ENCODE peak calls at places on chromosomes 16 and 17, in four cellular contexts. One of them, this sample, is unnamed.

GRCh38 chr16:51682905-51683304 is 531.8 kb upstream of the SALL1 start:
- DNase-seq in K562: no peak
- DNase-seq in mesenchymal stem cell: no peak
- DNase-seq in endothelial cell of umbilical vein: no peak
- DNase-seq in this sample: no peak

GRCh38 chr16:74759564-74759963 is 15.1 kb downstream of the FA2H start:
- DNase-seq in K562: no peak
- DNase-seq in mesenchymal stem cell: no peak
- DNase-seq in endothelial cell of umbilical vein: no peak
- DNase-seq in this sample: no peak

GRCh38 chr16:67395458-67396158 is 2.3 kb upstream of the TPPP3 start:
- DNase-seq in K562: no peak
- DNase-seq in mesenchymal stem cell: peak
- DNase-seq in endothelial cell of umbilical vein: no peak
- DNase-seq in this sample: no peak

GRCh38 chr16:72934661-72935403 is 113.1 kb downstream of the ZFHX3 start:
- DNase-seq in K562: no peak
- DNase-seq in mesenchymal stem cell: peak
- DNase-seq in endothelial cell of umbilical vein: no peak
- DNase-seq in this sample: no peak

GRCh38 chr17:48544356-48545021 is 420 bp downstream of the HOXB2 start:
- DNase-seq in K562: peak
- DNase-seq in mesenchymal stem cell: peak
- DNase-seq in endothelial cell of umbilical vein: peak
- DNase-seq in this sample: no peak

GRCh38 chr17:30401097-30401496 is 22.4 kb downstream of the CPD start:
- DNase-seq in K562: no peak
- DNase-seq in mesenchymal stem cell: no peak
- DNase-seq in endothelial cell of umbilical vein: no peak
- DNase-seq in this sample: no peak

GRCh38 chr17:1009411-1010085 is 12.6 kb downstream of the TIMM22 start:
- DNase-seq in K562: no peak
- DNase-seq in mesenchymal stem cell: no peak
- DNase-seq in endothelial cell of umbilical vein: no peak
- DNase-seq in this sample: no peak

GRCh38 chr17:1829189-1829578 is 518 bp downstream of the SMYD4 start:
- DNase-seq in K562: no peak
- DNase-seq in mesenchymal stem cell: no peak
- DNase-seq in endothelial cell of umbilical vein: peak
- DNase-seq in this sample: peak

GRCh38 chr16:88605186-88606145 is 32.9 kb upstream of the IL17C start:
- DNase-seq in K562: no peak
- DNase-seq in mesenchymal stem cell: no peak
- DNase-seq in endothelial cell of umbilical vein: no peak
- DNase-seq in this sample: no peak

GRCh38 chr17:32277284-32277683 is 11.7 kb downstream of the RHBDL3 start:
- DNase-seq in K562: no peak
- DNase-seq in mesenchymal stem cell: peak
- DNase-seq in endothelial cell of umbilical vein: no peak
- DNase-seq in this sample: no peak

GRCh38 chr17:78678711-78679110 is 101.5 kb upstream of the DNAH17 start:
- DNase-seq in K562: no peak
- DNase-seq in mesenchymal stem cell: no peak
- DNase-seq in endothelial cell of umbilical vein: no peak
- DNase-seq in this sample: no peak

GRCh38 chr16:69613283-69614154 is 47.8 kb downstream of the NFAT5 start:
- DNase-seq in K562: peak
- DNase-seq in mesenchymal stem cell: peak
- DNase-seq in endothelial cell of umbilical vein: no peak
- DNase-seq in this sample: peak

GRCh38 chr17:78538033-78538776 is 39.0 kb downstream of the DNAH17 start:
- DNase-seq in K562: no peak
- DNase-seq in mesenchymal stem cell: no peak
- DNase-seq in endothelial cell of umbilical vein: no peak
- DNase-seq in this sample: peak

GRCh38 chr16:23428351-23428750 is 24.6 kb downstream of the COG7 start:
- DNase-seq in K562: no peak
- DNase-seq in mesenchymal stem cell: no peak
- DNase-seq in endothelial cell of umbilical vein: no peak
- DNase-seq in this sample: peak

GRCh38 chr17:42456223-42457106 is 2.2 kb upstream of the ATP6V0A1 start:
- DNase-seq in K562: peak
- DNase-seq in mesenchymal stem cell: peak
- DNase-seq in endothelial cell of umbilical vein: peak
- DNase-seq in this sample: no peak

GRCh38 chr16:23145608-23146007 is 3.6 kb downstream of the USP31 start:
- DNase-seq in K562: no peak
- DNase-seq in mesenchymal stem cell: peak
- DNase-seq in endothelial cell of umbilical vein: peak
- DNase-seq in this sample: peak

GRCh38 chr16:19095699-19096098 is 18.1 kb upstream of the ITPRIPL2 start:
- DNase-seq in K562: no peak
- DNase-seq in mesenchymal stem cell: no peak
- DNase-seq in endothelial cell of umbilical vein: no peak
- DNase-seq in this sample: peak

GRCh38 chr17:7138800-7139381 is 24.3 kb upstream of the ASGR2 start:
- DNase-seq in K562: no peak
- DNase-seq in mesenchymal stem cell: no peak
- DNase-seq in endothelial cell of umbilical vein: no peak
- DNase-seq in this sample: peak

GRCh38 chr17:77371888-77372443 is 231.2 kb downstream of the SEC14L1 start:
- DNase-seq in K562: no peak
- DNase-seq in mesenchymal stem cell: no peak
- DNase-seq in endothelial cell of umbilical vein: no peak
- DNase-seq in this sample: no peak

GRCh38 chr17:5563451-5563850 is 20.9 kb downstream of the NLRP1 start:
- DNase-seq in K562: no peak
- DNase-seq in mesenchymal stem cell: no peak
- DNase-seq in endothelial cell of umbilical vein: peak
- DNase-seq in this sample: no peak

GRCh38 chr17:42112552-42113176 is at the start of gene DHX58:
- DNase-seq in K562: peak
- DNase-seq in mesenchymal stem cell: peak
- DNase-seq in endothelial cell of umbilical vein: peak
- DNase-seq in this sample: no peak

GRCh38 chr17:79925242-79925957 is 86.2 kb upstream of the CBX4 start:
- DNase-seq in K562: no peak
- DNase-seq in mesenchymal stem cell: no peak
- DNase-seq in endothelial cell of umbilical vein: no peak
- DNase-seq in this sample: peak

GRCh38 chr17:13490906-13491502 is 110.7 kb downstream of the HS3ST3A1 start:
- DNase-seq in K562: no peak
- DNase-seq in mesenchymal stem cell: no peak
- DNase-seq in endothelial cell of umbilical vein: no peak
- DNase-seq in this sample: no peak

GRCh38 chr17:61235821-61236197 is 163.8 kb upstream of the TBX2 start:
- DNase-seq in K562: no peak
- DNase-seq in mesenchymal stem cell: peak
- DNase-seq in endothelial cell of umbilical vein: no peak
- DNase-seq in this sample: no peak

GRCh38 chr17:37818689-37819088 is 73.8 kb upstream of the HNF1B start:
- DNase-seq in K562: no peak
- DNase-seq in mesenchymal stem cell: no peak
- DNase-seq in endothelial cell of umbilical vein: no peak
- DNase-seq in this sample: peak

GRCh38 chr16:70590722-70591438 is 55.5 kb upstream of the IL34 start:
- DNase-seq in K562: no peak
- DNase-seq in mesenchymal stem cell: no peak
- DNase-seq in endothelial cell of umbilical vein: no peak
- DNase-seq in this sample: no peak

GRCh38 chr16:8905168-8905762 is 23.1 kb downstream of the LITAFD start:
- DNase-seq in K562: no peak
- DNase-seq in mesenchymal stem cell: peak
- DNase-seq in endothelial cell of umbilical vein: peak
- DNase-seq in this sample: peak

GRCh38 chr17:69448431-69449102 is 34.1 kb downstream of the MAP2K6 start:
- DNase-seq in K562: no peak
- DNase-seq in mesenchymal stem cell: peak
- DNase-seq in endothelial cell of umbilical vein: peak
- DNase-seq in this sample: no peak

DNA sequence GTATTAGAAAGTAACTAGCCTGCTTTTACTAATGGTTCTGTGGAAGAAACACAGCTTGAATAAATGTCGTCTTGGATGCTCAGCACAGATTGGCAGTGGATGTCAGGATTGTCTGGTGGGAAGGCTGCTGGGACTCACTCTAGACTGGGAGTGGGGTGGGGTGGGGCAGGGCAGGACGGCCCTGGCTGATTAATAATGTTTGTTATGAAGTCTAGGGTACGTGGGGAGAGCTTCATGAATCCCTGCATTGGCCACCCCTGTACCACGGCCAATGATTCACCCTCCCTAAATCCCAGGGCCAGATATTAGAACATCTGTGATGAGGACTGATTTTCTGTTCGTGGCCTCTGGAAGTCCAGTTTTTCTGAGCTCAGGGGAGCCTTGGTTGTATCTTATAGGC is 421.0 kb downstream of the WWOX start:
- DNase-seq in K562: no peak
- DNase-seq in mesenchymal stem cell: no peak
- DNase-seq in endothelial cell of umbilical vein: no peak
- DNase-seq in this sample: no peak
- H3K9ac ChIP-seq in K562: no peak
- H3K9ac ChIP-seq in mesenchymal stem cell: no peak
- H3K9ac ChIP-seq in endothelial cell of umbilical vein: no peak
- H3K9ac ChIP-seq in this sample: no peak

GRCh38 chr17:40557531-40558299 is 7.6 kb downstream of the CCR7 start:
- DNase-seq in K562: no peak
- DNase-seq in mesenchymal stem cell: no peak
- DNase-seq in endothelial cell of umbilical vein: no peak
- DNase-seq in this sample: no peak
- H3K9ac ChIP-seq in K562: peak
- H3K9ac ChIP-seq in mesenchymal stem cell: peak
- H3K9ac ChIP-seq in endothelial cell of umbilical vein: no peak
- H3K9ac ChIP-seq in this sample: no peak

DNA sequence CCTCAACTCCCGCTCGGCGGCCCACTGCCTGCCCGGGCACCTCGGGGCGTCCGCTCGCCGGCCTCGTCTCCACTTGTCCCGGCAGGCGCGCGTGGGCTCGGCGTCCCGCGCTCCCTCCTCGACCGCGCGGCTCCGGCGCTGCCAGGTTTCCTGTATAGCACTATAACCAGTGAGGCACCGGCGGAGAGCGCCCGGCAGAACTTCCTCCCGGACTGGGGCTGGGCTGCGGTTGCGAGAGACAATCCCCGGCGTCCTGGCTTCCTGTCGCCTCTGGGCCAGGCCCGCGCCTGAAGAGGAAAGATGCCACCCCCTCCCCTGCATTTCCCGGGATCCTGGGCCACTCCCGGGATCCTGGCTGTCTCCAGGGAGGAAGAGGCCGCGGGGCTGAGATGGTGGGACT is 119.3 kb upstream of the SMURF2 start:
- DNase-seq in K562: no peak
- DNase-seq in mesenchymal stem cell: peak
- DNase-seq in endothelial cell of umbilical vein: peak
- DNase-seq in this sample: no peak
- H3K9ac ChIP-seq in K562: no peak
- H3K9ac ChIP-seq in mesenchymal stem cell: no peak
- H3K9ac ChIP-seq in endothelial cell of umbilical vein: peak
- H3K9ac ChIP-seq in this sample: no peak

GRCh38 chr17:45170280-45170975 is 8.8 kb downstream of the HEXIM2 start:
- DNase-seq in K562: no peak
- DNase-seq in mesenchymal stem cell: no peak
- DNase-seq in endothelial cell of umbilical vein: no peak
- DNase-seq in this sample: no peak
- H3K9ac ChIP-seq in K562: peak
- H3K9ac ChIP-seq in mesenchymal stem cell: peak
- H3K9ac ChIP-seq in endothelial cell of umbilical vein: no peak
- H3K9ac ChIP-seq in this sample: peak

GRCh38 chr16:54287018-54287757 is 601 bp upstream of the IRX3 start:
- DNase-seq in K562: no peak
- DNase-seq in mesenchymal stem cell: no peak
- DNase-seq in endothelial cell of umbilical vein: no peak
- DNase-seq in this sample: no peak

GRCh38 chr16:54286330-54287017 is at the start of gene IRX3:
- DNase-seq in K562: no peak
- DNase-seq in mesenchymal stem cell: peak
- DNase-seq in endothelial cell of umbilical vein: peak
- DNase-seq in this sample: peak

GRCh38 chr16:54285414-54286066 is 1.0 kb downstream of the IRX3 start:
- DNase-seq in K562: no peak
- DNase-seq in mesenchymal stem cell: no peak
- DNase-seq in endothelial cell of umbilical vein: no peak
- DNase-seq in this sample: no peak

GRCh38 chr16:54284931-54285413 is 1.6 kb downstream of the IRX3 start:
- DNase-seq in K562: no peak
- DNase-seq in mesenchymal stem cell: no peak
- DNase-seq in endothelial cell of umbilical vein: no peak
- DNase-seq in this sample: no peak

DNA sequence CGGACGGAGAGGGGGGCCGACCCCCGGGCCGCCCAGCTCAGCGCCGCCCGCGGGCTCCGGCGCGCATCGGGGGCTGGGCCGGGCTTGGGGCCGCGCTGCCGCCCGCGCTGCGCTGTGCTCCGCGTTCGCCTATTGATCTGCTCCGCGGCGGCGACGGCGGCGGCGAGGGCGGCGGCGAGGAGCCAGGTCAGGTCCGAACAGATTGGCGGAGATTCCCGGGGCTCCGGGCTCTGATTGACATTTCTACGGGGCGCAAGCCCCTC is 589 bp downstream of the IRX3 start:
- DNase-seq in K562: no peak
- DNase-seq in mesenchymal stem cell: no peak
- DNase-seq in endothelial cell of umbilical vein: no peak
- DNase-seq in this sample: no peak
- H3K9ac ChIP-seq in K562: no peak
- H3K9ac ChIP-seq in mesenchymal stem cell: peak
- H3K9ac ChIP-seq in endothelial cell of umbilical vein: no peak
- H3K9ac ChIP-seq in this sample: no peak

GRCh38 chr17:35241520-35241919 is 1.4 kb upstream of the SLFN5 start:
- DNase-seq in K562: no peak
- DNase-seq in mesenchymal stem cell: no peak
- DNase-seq in endothelial cell of umbilical vein: no peak
- DNase-seq in this sample: no peak
- H3K9ac ChIP-seq in K562: no peak
- H3K9ac ChIP-seq in mesenchymal stem cell: peak
- H3K9ac ChIP-seq in endothelial cell of umbilical vein: no peak
- H3K9ac ChIP-seq in this sample: peak

GRCh38 chr16:31351937-31352315 is 3.0 kb upstream of the ITGAX start:
- DNase-seq in K562: no peak
- DNase-seq in mesenchymal stem cell: no peak
- DNase-seq in endothelial cell of umbilical vein: no peak
- DNase-seq in this sample: no peak
- H3K9ac ChIP-seq in K562: peak
- H3K9ac ChIP-seq in mesenchymal stem cell: no peak
- H3K9ac ChIP-seq in endothelial cell of umbilical vein: no peak
- H3K9ac ChIP-seq in this sample: no peak

GRCh38 chr17:57623620-57624019 is 121.5 kb downstream of the CCDC182 start:
- DNase-seq in K562: no peak
- DNase-seq in mesenchymal stem cell: no peak
- DNase-seq in endothelial cell of umbilical vein: no peak
- DNase-seq in this sample: no peak

GRCh38 chr17:57620576-57620975 is 124.5 kb downstream of the CCDC182 start:
- DNase-seq in K562: no peak
- DNase-seq in mesenchymal stem cell: no peak
- DNase-seq in endothelial cell of umbilical vein: no peak
- DNase-seq in this sample: no peak

GRCh38 chr17:57624390-57624789 is 120.7 kb downstream of the CCDC182 start:
- DNase-seq in K562: no peak
- DNase-seq in mesenchymal stem cell: no peak
- DNase-seq in endothelial cell of umbilical vein: no peak
- DNase-seq in this sample: no peak

GRCh38 chr17:57622327-57622885 is 122.7 kb downstream of the CCDC182 start:
- DNase-seq in K562: no peak
- DNase-seq in mesenchymal stem cell: peak
- DNase-seq in endothelial cell of umbilical vein: peak
- DNase-seq in this sample: no peak

GRCh38 chr17:57622886-57623433 is 122.1 kb downstream of the CCDC182 start:
- DNase-seq in K562: no peak
- DNase-seq in mesenchymal stem cell: peak
- DNase-seq in endothelial cell of umbilical vein: peak
- DNase-seq in this sample: peak
- H3K9ac ChIP-seq in K562: no peak
- H3K9ac ChIP-seq in mesenchymal stem cell: no peak
- H3K9ac ChIP-seq in endothelial cell of umbilical vein: no peak
- H3K9ac ChIP-seq in this sample: no peak

This sample was measured in PC-3.